ENCODE peak calls at places on chromosomes 2 and 18, in nine cellular contexts. One of them, this sample, is unnamed.

GRCh38 chr2:232779935-232780334 is 3.6 kb upstream of the KCNJ13 start:
- DNase-seq in HFF-Myc: peak; percentile 2
- DNase-seq in PC-3: no peak
- DNase-seq in right lobe of liver: no peak
- DNase-seq in endothelial cell: no peak
- DNase-seq in cardiac fibroblast: peak; percentile 12
- DNase-seq in fibroblast of pulmonary artery: no peak
- DNase-seq in kidney: no peak
- DNase-seq in endothelial cell of umbilical vein: peak; percentile 85
- DNase-seq in this sample: peak; percentile 90

GRCh38 chr18:79912409-79912991 is 39.0 kb downstream of the SLC66A2 start:
- DNase-seq in HFF-Myc: no peak
- DNase-seq in PC-3: no peak
- DNase-seq in right lobe of liver: peak; percentile 62
- DNase-seq in endothelial cell: no peak
- DNase-seq in cardiac fibroblast: peak; percentile 13
- DNase-seq in fibroblast of pulmonary artery: peak; percentile 11
- DNase-seq in kidney: peak; percentile 77
- DNase-seq in endothelial cell of umbilical vein: no peak
- DNase-seq in this sample: no peak

GRCh38 chr2:68839260-68839833 is 31.9 kb downstream of the BMP10 start:
- DNase-seq in HFF-Myc: no peak
- DNase-seq in PC-3: peak; percentile 58
- DNase-seq in right lobe of liver: no peak
- DNase-seq in endothelial cell: no peak
- DNase-seq in cardiac fibroblast: no peak
- DNase-seq in fibroblast of pulmonary artery: peak; percentile 41
- DNase-seq in kidney: no peak
- DNase-seq in endothelial cell of umbilical vein: no peak
- DNase-seq in this sample: no peak

GRCh38 chr2:10036095-10036879 is 7.1 kb upstream of the KLF11 start:
- DNase-seq in HFF-Myc: no peak
- DNase-seq in PC-3: peak; percentile 79
- DNase-seq in right lobe of liver: peak; percentile 95
- DNase-seq in endothelial cell: no peak
- DNase-seq in cardiac fibroblast: peak; percentile 83
- DNase-seq in fibroblast of pulmonary artery: peak; percentile 74
- DNase-seq in kidney: peak; percentile 92
- DNase-seq in endothelial cell of umbilical vein: peak; percentile 80
- DNase-seq in this sample: no peak

GRCh38 chr2:167856190-167856589 is 391.2 kb downstream of the STK39 start:
- DNase-seq in HFF-Myc: no peak
- DNase-seq in PC-3: no peak
- DNase-seq in right lobe of liver: no peak
- DNase-seq in endothelial cell: no peak
- DNase-seq in cardiac fibroblast: no peak
- DNase-seq in fibroblast of pulmonary artery: no peak
- DNase-seq in kidney: no peak
- DNase-seq in endothelial cell of umbilical vein: no peak
- DNase-seq in this sample: no peak

GRCh38 chr2:38750011-38750792 is 959 bp downstream of the SRSF7 start:
- DNase-seq in HFF-Myc: no peak
- DNase-seq in PC-3: peak; percentile 43
- DNase-seq in right lobe of liver: peak; percentile 72
- DNase-seq in endothelial cell: peak; percentile 30
- DNase-seq in cardiac fibroblast: peak; percentile 46
- DNase-seq in fibroblast of pulmonary artery: peak; percentile 25
- DNase-seq in kidney: peak; percentile 85
- DNase-seq in endothelial cell of umbilical vein: peak; percentile 40
- DNase-seq in this sample: no peak

GRCh38 chr2:113305146-113305545 is 26.4 kb upstream of the PAX8 start:
- DNase-seq in HFF-Myc: no peak
- DNase-seq in PC-3: no peak
- DNase-seq in right lobe of liver: no peak
- DNase-seq in endothelial cell: no peak
- DNase-seq in cardiac fibroblast: no peak
- DNase-seq in fibroblast of pulmonary artery: no peak
- DNase-seq in kidney: no peak
- DNase-seq in endothelial cell of umbilical vein: no peak
- DNase-seq in this sample: no peak

GRCh38 chr2:43221660-43222471 is 4.5 kb downstream of the ZFP36L2 start:
- DNase-seq in HFF-Myc: peak; percentile 82
- DNase-seq in PC-3: peak; percentile 89
- DNase-seq in right lobe of liver: peak; percentile 89
- DNase-seq in endothelial cell: peak; percentile 67
- DNase-seq in cardiac fibroblast: peak; percentile 98
- DNase-seq in fibroblast of pulmonary artery: peak; percentile 96
- DNase-seq in kidney: peak; percentile 97
- DNase-seq in endothelial cell of umbilical vein: peak; percentile 93
- DNase-seq in this sample: no peak

GRCh38 chr2:204487447-204488229 is 57.6 kb upstream of the PARD3B start:
- DNase-seq in HFF-Myc: no peak
- DNase-seq in PC-3: no peak
- DNase-seq in right lobe of liver: no peak
- DNase-seq in endothelial cell: no peak
- DNase-seq in cardiac fibroblast: no peak
- DNase-seq in fibroblast of pulmonary artery: peak; percentile 19
- DNase-seq in kidney: no peak
- DNase-seq in endothelial cell of umbilical vein: no peak
- DNase-seq in this sample: no peak

GRCh38 chr2:1664076-1664605 is 80.2 kb downstream of the PXDN start:
- DNase-seq in HFF-Myc: no peak
- DNase-seq in PC-3: no peak
- DNase-seq in right lobe of liver: no peak
- DNase-seq in endothelial cell: no peak
- DNase-seq in cardiac fibroblast: no peak
- DNase-seq in fibroblast of pulmonary artery: no peak
- DNase-seq in kidney: no peak
- DNase-seq in endothelial cell of umbilical vein: no peak
- DNase-seq in this sample: no peak

GRCh38 chr2:102049756-102050443 is 58.1 kb downstream of the IL1R2 start:
- DNase-seq in HFF-Myc: no peak
- DNase-seq in PC-3: no peak
- DNase-seq in right lobe of liver: peak; percentile 80
- DNase-seq in endothelial cell: no peak
- DNase-seq in cardiac fibroblast: peak; percentile 97
- DNase-seq in fibroblast of pulmonary artery: peak; percentile 76
- DNase-seq in kidney: no peak
- DNase-seq in endothelial cell of umbilical vein: no peak
- DNase-seq in this sample: no peak

GRCh38 chr18:5311273-5312009 is 15.9 kb upstream of the ZBTB14 start:
- DNase-seq in HFF-Myc: no peak
- DNase-seq in PC-3: peak; percentile 39
- DNase-seq in right lobe of liver: no peak
- DNase-seq in endothelial cell: no peak
- DNase-seq in cardiac fibroblast: peak; percentile 10
- DNase-seq in fibroblast of pulmonary artery: no peak
- DNase-seq in kidney: no peak
- DNase-seq in endothelial cell of umbilical vein: no peak
- DNase-seq in this sample: no peak

GRCh38 chr2:1718339-1719220 is 25.7 kb downstream of the PXDN start:
- DNase-seq in HFF-Myc: no peak
- DNase-seq in PC-3: no peak
- DNase-seq in right lobe of liver: no peak
- DNase-seq in endothelial cell: no peak
- DNase-seq in cardiac fibroblast: no peak
- DNase-seq in fibroblast of pulmonary artery: no peak
- DNase-seq in kidney: no peak
- DNase-seq in endothelial cell of umbilical vein: no peak
- DNase-seq in this sample: no peak

GRCh38 chr2:55898641-55899040 is 24.9 kb downstream of the EFEMP1 start:
- DNase-seq in HFF-Myc: no peak
- DNase-seq in PC-3: no peak
- DNase-seq in right lobe of liver: no peak
- DNase-seq in endothelial cell: no peak
- DNase-seq in cardiac fibroblast: no peak
- DNase-seq in fibroblast of pulmonary artery: no peak
- DNase-seq in kidney: no peak
- DNase-seq in endothelial cell of umbilical vein: no peak
- DNase-seq in this sample: no peak

GRCh38 chr2:213806125-213806726 is 522.0 kb downstream of the SPAG16 start:
- DNase-seq in HFF-Myc: no peak
- DNase-seq in PC-3: peak; percentile 71
- DNase-seq in right lobe of liver: no peak
- DNase-seq in endothelial cell: no peak
- DNase-seq in cardiac fibroblast: peak; percentile 51
- DNase-seq in fibroblast of pulmonary artery: peak; percentile 45
- DNase-seq in kidney: no peak
- DNase-seq in endothelial cell of umbilical vein: peak; percentile 30
- DNase-seq in this sample: peak; percentile 30
- TF ChIP-seq CTCF in HFF-Myc: no peak
- TF ChIP-seq CTCF in PC-3: peak; percentile 73
- TF ChIP-seq CTCF in right lobe of liver: peak; percentile 26
- TF ChIP-seq CTCF in endothelial cell: peak; percentile 65
- TF ChIP-seq CTCF in cardiac fibroblast: peak; percentile 17
- TF ChIP-seq CTCF in fibroblast of pulmonary artery: peak; percentile 22
- TF ChIP-seq CTCF in kidney: no peak
- TF ChIP-seq CTCF in endothelial cell of umbilical vein: no peak
- TF ChIP-seq CTCF in this sample: peak; percentile 38

GRCh38 chr2:237132799-237133198 is 47.1 kb downstream of the COPS8 start:
- DNase-seq in HFF-Myc: no peak
- DNase-seq in PC-3: peak; percentile 48
- DNase-seq in right lobe of liver: no peak
- DNase-seq in endothelial cell: no peak
- DNase-seq in cardiac fibroblast: no peak
- DNase-seq in fibroblast of pulmonary artery: no peak
- DNase-seq in kidney: no peak
- DNase-seq in endothelial cell of umbilical vein: no peak
- DNase-seq in this sample: no peak
- TF ChIP-seq CTCF in HFF-Myc: peak; percentile 34
- TF ChIP-seq CTCF in PC-3: peak; percentile 67
- TF ChIP-seq CTCF in right lobe of liver: no peak
- TF ChIP-seq CTCF in endothelial cell: peak; percentile 52
- TF ChIP-seq CTCF in cardiac fibroblast: peak; percentile 31
- TF ChIP-seq CTCF in fibroblast of pulmonary artery: peak; percentile 18
- TF ChIP-seq CTCF in kidney: peak; percentile 2
- TF ChIP-seq CTCF in endothelial cell of umbilical vein: peak; percentile 33
- TF ChIP-seq CTCF in this sample: peak; percentile 48

DNA sequence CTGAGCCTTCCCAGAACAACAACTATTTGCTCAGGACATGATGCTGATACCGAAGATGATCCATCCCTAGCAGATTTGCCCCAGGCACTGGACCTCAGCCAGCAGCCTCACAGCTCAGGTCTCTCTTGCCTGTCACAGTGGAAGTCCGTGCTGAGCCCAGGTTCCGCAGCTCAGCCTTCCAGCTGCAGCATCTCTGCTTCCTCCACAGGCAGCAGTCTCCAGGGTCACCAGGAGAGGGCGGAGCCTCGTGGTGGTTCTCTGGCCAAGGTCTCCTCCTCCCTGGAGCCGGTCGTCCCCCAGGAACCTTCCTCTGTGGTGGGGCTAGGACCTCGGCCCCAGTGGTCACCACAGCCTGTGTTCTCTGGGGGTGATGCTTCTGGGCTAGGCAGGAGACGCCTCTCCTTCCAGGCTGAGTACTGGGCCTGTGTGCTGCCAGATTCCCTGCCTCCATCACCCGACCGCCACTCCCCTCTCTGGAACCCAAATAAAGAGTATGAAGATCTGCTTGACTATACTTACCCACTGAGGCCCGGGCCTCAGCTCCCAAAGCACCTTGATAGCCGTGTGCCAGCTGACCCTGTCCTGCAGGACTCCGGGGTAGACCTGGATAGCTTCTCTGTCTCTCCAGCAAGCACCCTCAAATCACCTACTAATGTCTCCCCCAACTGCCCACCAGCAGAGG is 15.4 kb downstream of the CEP68 start:
- DNase-seq in HFF-Myc: no peak
- DNase-seq in PC-3: peak; percentile 75
- DNase-seq in right lobe of liver: no peak
- DNase-seq in endothelial cell: peak; percentile 28
- DNase-seq in cardiac fibroblast: peak; percentile 26
- DNase-seq in fibroblast of pulmonary artery: peak; percentile 18
- DNase-seq in kidney: no peak
- DNase-seq in endothelial cell of umbilical vein: no peak
- DNase-seq in this sample: peak; percentile 43
- TF ChIP-seq CTCF in HFF-Myc: peak; percentile 33
- TF ChIP-seq CTCF in PC-3: peak; percentile 43
- TF ChIP-seq CTCF in right lobe of liver: no peak
- TF ChIP-seq CTCF in endothelial cell: peak; percentile 25
- TF ChIP-seq CTCF in cardiac fibroblast: peak; percentile 57
- TF ChIP-seq CTCF in fibroblast of pulmonary artery: peak; percentile 38
- TF ChIP-seq CTCF in kidney: no peak
- TF ChIP-seq CTCF in endothelial cell of umbilical vein: peak; percentile 18
- TF ChIP-seq CTCF in this sample: peak; percentile 36

GRCh38 chr2:143841935-143842334 is 678.0 kb downstream of the ZEB2 start:
- DNase-seq in HFF-Myc: no peak
- DNase-seq in PC-3: peak; percentile 18
- DNase-seq in right lobe of liver: no peak
- DNase-seq in endothelial cell: no peak
- DNase-seq in cardiac fibroblast: peak; percentile 40
- DNase-seq in fibroblast of pulmonary artery: peak; percentile 42
- DNase-seq in kidney: no peak
- DNase-seq in endothelial cell of umbilical vein: peak; percentile 25
- DNase-seq in this sample: no peak
- TF ChIP-seq CTCF in HFF-Myc: no peak
- TF ChIP-seq CTCF in PC-3: peak; percentile 41
- TF ChIP-seq CTCF in right lobe of liver: no peak
- TF ChIP-seq CTCF in endothelial cell: no peak
- TF ChIP-seq CTCF in cardiac fibroblast: no peak
- TF ChIP-seq CTCF in fibroblast of pulmonary artery: peak; percentile 9
- TF ChIP-seq CTCF in kidney: no peak
- TF ChIP-seq CTCF in endothelial cell of umbilical vein: peak; percentile 4
- TF ChIP-seq CTCF in this sample: no peak

DNA sequence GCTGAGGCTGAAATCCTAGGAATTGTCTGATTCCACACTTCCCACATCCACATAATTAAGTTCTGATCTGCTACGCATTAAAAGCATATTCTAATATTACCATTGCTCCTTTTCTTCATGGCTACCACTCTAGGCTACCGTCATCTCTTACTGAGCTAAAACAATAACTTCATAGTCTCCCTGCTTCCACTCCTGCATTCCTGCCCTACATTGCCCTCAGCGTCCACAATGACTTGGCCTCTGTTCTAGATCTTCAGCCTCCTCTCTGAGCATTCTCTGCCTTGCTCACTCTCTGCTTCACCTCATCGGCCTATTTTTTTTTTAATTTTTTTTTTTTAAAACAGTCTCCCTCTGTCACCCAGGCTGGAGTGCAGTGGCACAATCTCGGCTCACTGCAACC is 15.8 kb upstream of the TLK1 start:
- DNase-seq in HFF-Myc: no peak
- DNase-seq in PC-3: no peak
- DNase-seq in right lobe of liver: no peak
- DNase-seq in endothelial cell: no peak
- DNase-seq in cardiac fibroblast: no peak
- DNase-seq in fibroblast of pulmonary artery: no peak
- DNase-seq in kidney: no peak
- DNase-seq in endothelial cell of umbilical vein: no peak
- DNase-seq in this sample: no peak
- TF ChIP-seq CTCF in HFF-Myc: no peak
- TF ChIP-seq CTCF in PC-3: no peak
- TF ChIP-seq CTCF in right lobe of liver: no peak
- TF ChIP-seq CTCF in endothelial cell: no peak
- TF ChIP-seq CTCF in cardiac fibroblast: no peak
- TF ChIP-seq CTCF in fibroblast of pulmonary artery: no peak
- TF ChIP-seq CTCF in kidney: no peak
- TF ChIP-seq CTCF in endothelial cell of umbilical vein: no peak
- TF ChIP-seq CTCF in this sample: no peak

GRCh38 chr2:62284980-62285379 is 89.1 kb downstream of the B3GNT2 start:
- DNase-seq in HFF-Myc: no peak
- DNase-seq in PC-3: no peak
- DNase-seq in right lobe of liver: no peak
- DNase-seq in endothelial cell: no peak
- DNase-seq in cardiac fibroblast: no peak
- DNase-seq in fibroblast of pulmonary artery: no peak
- DNase-seq in kidney: no peak
- DNase-seq in endothelial cell of umbilical vein: no peak
- DNase-seq in this sample: no peak
- TF ChIP-seq CTCF in HFF-Myc: no peak
- TF ChIP-seq CTCF in PC-3: no peak
- TF ChIP-seq CTCF in right lobe of liver: no peak
- TF ChIP-seq CTCF in endothelial cell: no peak
- TF ChIP-seq CTCF in cardiac fibroblast: no peak
- TF ChIP-seq CTCF in fibroblast of pulmonary artery: no peak
- TF ChIP-seq CTCF in kidney: no peak
- TF ChIP-seq CTCF in endothelial cell of umbilical vein: no peak
- TF ChIP-seq CTCF in this sample: no peak

GRCh38 chr2:73177645-73178255 is 24.6 kb upstream of the NOTO start:
- DNase-seq in HFF-Myc: no peak
- DNase-seq in PC-3: no peak
- DNase-seq in right lobe of liver: no peak
- DNase-seq in endothelial cell: no peak
- DNase-seq in cardiac fibroblast: no peak
- DNase-seq in fibroblast of pulmonary artery: no peak
- DNase-seq in kidney: no peak
- DNase-seq in endothelial cell of umbilical vein: no peak
- DNase-seq in this sample: no peak
- TF ChIP-seq CTCF in HFF-Myc: no peak
- TF ChIP-seq CTCF in PC-3: peak; percentile 46
- TF ChIP-seq CTCF in right lobe of liver: no peak
- TF ChIP-seq CTCF in endothelial cell: no peak
- TF ChIP-seq CTCF in cardiac fibroblast: no peak
- TF ChIP-seq CTCF in fibroblast of pulmonary artery: no peak
- TF ChIP-seq CTCF in kidney: no peak
- TF ChIP-seq CTCF in endothelial cell of umbilical vein: no peak
- TF ChIP-seq CTCF in this sample: no peak

This sample was measured in LNCaP clone FGC.